ENCODE peak calls at places on chromosomes 4 and X, in seven cellular contexts. H, O, B, A, K, W and Y are unnamed samples. For H3K36me3, the result is how much of the 10 kb centered on the place peaks cover.

GRCh38 chr4:48429709-48430474 is 53.3 kb upstream of the SLC10A4 start:
- DNase-seq in O (no peak), K (no peak), H (no peak), W (no peak), B (no peak), A (no peak), Y (no peak)

GRCh38 chr4:134470544-134470943 is 269.0 kb upstream of the PABPC4L start:
- DNase-seq in K (peak), O (peak), W (no peak), A (peak), B (no peak), H (no peak), Y (no peak)

GRCh38 chr4:101114936-101115372 is 232.4 kb downstream of the PPP3CA start:
- DNase-seq in B (no peak), W (peak), A (no peak), K (no peak), O (no peak), H (no peak), Y (no peak)

GRCh38 chr4:90951037-90951436 is 823.8 kb downstream of the CCSER1 start:
- DNase-seq in H (no peak), W (peak), O (peak), B (no peak), A (no peak), K (peak), Y (no peak)

GRCh38 chr4:1751919-1752283 is 30.6 kb downstream of the TACC3 start:
- DNase-seq in H (no peak), K (no peak), B (no peak), O (no peak), W (no peak), A (no peak), Y (no peak)

GRCh38 chrX:48509619-48510018 is 827 bp downstream of the PORCN start:
- DNase-seq in B (no peak), A (no peak), K (no peak), H (no peak), O (no peak), W (no peak), Y (no peak)

GRCh38 chr4:158949094-158949493 is 153.8 kb upstream of the RAPGEF2 start:
- DNase-seq in H (no peak), W (peak), K (no peak), B (no peak), A (no peak), O (no peak), Y (no peak)

GRCh38 chrX:148567229-148567628 is 66.8 kb downstream of the AFF2 start:
- DNase-seq in H (no peak), B (no peak), W (no peak), K (no peak), A (no peak), O (no peak), Y (no peak)

GRCh38 chrX:119726900-119727555 is 31.4 kb upstream of the SOWAHD start:
- DNase-seq in H (no peak), B (no peak), K (no peak), O (no peak), W (peak), A (no peak), Y (no peak)

GRCh38 chr4:145878501-145879435 is 59.9 kb downstream of the ZNF827 start:
- DNase-seq in K (no peak), A (no peak), W (no peak), H (no peak), B (no peak), O (no peak), Y (no peak)

GRCh38 chr4:105613326-105613725 is 60.9 kb downstream of the ARHGEF38 start:
- DNase-seq in A (no peak), B (no peak), K (no peak), O (peak), H (no peak), W (peak), Y (no peak)

GRCh38 chr4:117324851-117325491 is 239.6 kb upstream of the TRAM1L1 start:
- DNase-seq in H (no peak), K (no peak), W (peak), B (no peak), A (no peak), O (no peak), Y (no peak)

GRCh38 chr4:136505020-136505419 is 1027.3 kb downstream of the PCDH18 start:
- DNase-seq in A (no peak), B (no peak), H (no peak), O (no peak), K (no peak), W (peak), Y (no peak)

GRCh38 chr4:148735432-148736155 is 293.4 kb upstream of the NR3C2 start:
- DNase-seq in W (peak), A (no peak), B (no peak), H (no peak), K (no peak), O (no peak), Y (no peak)

GRCh38 chr4:183987529-183987946 is 82.4 kb downstream of the STOX2 start:
- DNase-seq in O (peak), K (peak), A (peak), B (peak), H (no peak), W (peak), Y (peak)

GRCh38 chr4:8592366-8593267 is at the start of gene CPZ:
- DNase-seq in A (peak), B (no peak), W (no peak), H (no peak), O (no peak), K (no peak), Y (no peak)

GRCh38 chrX:104488811-104489210 is 77.2 kb upstream of the IL1RAPL2 start:
- DNase-seq in W (peak), A (no peak), B (no peak), H (no peak), O (no peak), K (no peak), Y (no peak)

GRCh38 chrX:150225756-150226155 is 137.4 kb upstream of the MAMLD1 start:
- DNase-seq in A (peak), H (no peak), O (no peak), W (no peak), K (no peak), B (no peak), Y (no peak)

GRCh38 chr4:37662861-37663390 is 23.2 kb downstream of the RELL1 start:
- DNase-seq in B (no peak), H (no peak), W (no peak), K (no peak), A (no peak), O (no peak), Y (no peak)

GRCh38 chr4:24582235-24582863 is 2.0 kb downstream of the DHX15 start:
- DNase-seq in B (no peak), A (peak), H (no peak), K (no peak), O (no peak), W (peak), Y (no peak)

GRCh38 chr4:24573582-24573981 is 10.8 kb downstream of the DHX15 start:
- DNase-seq in O (no peak), K (no peak), B (no peak), A (no peak), H (no peak), W (no peak), Y (no peak)

GRCh38 chr4:24574256-24574655 is 10.1 kb downstream of the DHX15 start:
- DNase-seq in A (no peak), W (no peak), B (no peak), O (no peak), K (no peak), H (no peak), Y (no peak)

GRCh38 chr4:24576276-24576675 is 8.1 kb downstream of the DHX15 start:
- DNase-seq in K (no peak), B (no peak), O (no peak), A (no peak), H (no peak), W (no peak), Y (no peak)

DNA sequence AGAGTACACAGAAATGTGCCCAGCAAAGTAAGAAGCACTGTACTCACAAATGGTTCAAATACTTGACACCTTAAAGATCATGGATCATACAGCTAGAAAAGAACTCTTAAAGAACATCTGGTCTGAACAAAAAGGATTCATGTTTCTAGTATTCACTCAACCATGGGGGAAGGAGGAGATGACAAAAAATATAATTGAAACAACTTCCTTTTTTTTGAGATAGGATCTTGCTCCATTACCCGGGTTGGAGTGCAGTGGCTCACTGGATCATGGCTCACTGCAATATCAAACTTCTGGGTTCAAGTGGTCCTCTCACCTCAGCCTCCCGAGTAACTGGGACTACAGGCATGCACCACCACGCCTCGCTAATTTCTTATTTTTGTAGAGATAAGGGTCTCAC is 6.0 kb downstream of the DHX15 start:
- DNase-seq in O (no peak), K (no peak), W (no peak), A (no peak), H (no peak), B (no peak), Y (no peak)
- H3K36me3 ChIP-seq in O (under half), K (under half), W (under half), A (under half), H (under half), B (under half), Y (under half)

GRCh38 chr4:94262163-94263016 is 54.7 kb downstream of the SMARCAD1 start:
- DNase-seq in H (no peak), A (no peak), O (no peak), K (no peak), W (peak), B (no peak), Y (no peak)

GRCh38 chr4:94271248-94271647 is 63.6 kb downstream of the SMARCAD1 start:
- DNase-seq in H (no peak), A (no peak), W (no peak), B (no peak), O (no peak), K (no peak), Y (no peak)

GRCh38 chr4:94267037-94267436 is 59.4 kb downstream of the SMARCAD1 start:
- DNase-seq in O (no peak), H (no peak), W (no peak), K (no peak), A (no peak), B (no peak), Y (no peak)
- H3K36me3 ChIP-seq in O (under half), H (under half), W (under half), K (under half), A (under half), B (under half), Y (under half)

DNA sequence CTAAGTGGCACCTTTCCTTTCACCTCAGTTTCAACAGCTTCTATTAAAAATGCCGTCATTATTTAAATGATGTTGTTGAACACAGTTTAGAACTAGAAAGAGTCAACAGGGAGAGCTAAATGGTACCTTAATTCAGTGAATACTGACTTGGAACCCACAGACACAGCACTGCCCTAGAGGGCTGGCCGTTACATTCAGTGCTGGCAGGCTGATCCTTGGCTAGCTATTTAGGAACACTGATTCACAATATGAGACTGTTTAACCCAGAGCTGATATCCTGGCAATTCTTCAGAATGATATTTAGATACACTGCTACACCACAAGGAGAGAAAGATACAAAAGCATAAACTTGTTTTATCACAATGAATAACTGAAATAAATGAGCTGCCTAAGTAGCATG is 12.7 kb upstream of the NAAA start:
- DNase-seq in O (no peak), B (no peak), A (no peak), H (no peak), W (no peak), K (no peak), Y (no peak)
- H3K36me3 ChIP-seq in O (under half), B (under half), A (under half), H (half or more), W (under half), K (under half), Y (half or more)

GRCh38 chr4:88730811-88731210 is 33.2 kb upstream of the NAP1L5 start:
- DNase-seq in W (no peak), K (no peak), B (no peak), H (no peak), A (no peak), O (no peak), Y (no peak)
- H3K36me3 ChIP-seq in W (under half), K (under half), B (under half), H (under half), A (under half), O (under half), Y (under half)

DNA sequence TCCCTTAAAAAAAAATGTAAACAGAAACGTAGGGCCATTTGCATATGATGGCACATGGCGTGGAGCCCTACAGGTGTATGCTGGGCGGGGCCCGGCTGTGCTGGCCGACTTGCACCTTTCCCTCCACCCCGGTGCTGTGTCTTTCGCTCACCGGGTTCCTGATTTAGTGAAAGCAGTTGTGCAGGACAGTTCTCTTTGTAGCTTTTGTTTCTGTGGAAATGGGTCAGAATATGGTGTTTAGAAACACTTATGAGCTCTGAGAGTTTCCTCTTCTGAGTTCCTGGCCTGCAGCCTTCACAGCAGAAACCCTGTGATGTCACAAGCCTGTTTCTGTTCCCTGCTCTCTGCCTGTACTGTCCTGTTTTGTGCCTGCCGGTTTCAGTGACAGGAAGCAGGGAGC is 22.5 kb upstream of the MSANTD1 start:
- DNase-seq in H (no peak), A (no peak), K (peak), B (no peak), O (peak), W (no peak), Y (no peak)
- H3K36me3 ChIP-seq in H (half or more), A (under half), K (under half), B (under half), O (under half), W (under half), Y (under half)

GRCh38 chr4:26322349-26322748 is 1.5 kb downstream of the RBPJ start:
- DNase-seq in W (no peak), A (no peak), H (no peak), O (no peak), K (no peak), B (no peak), Y (no peak)
- H3K36me3 ChIP-seq in W (under half), A (under half), H (under half), O (under half), K (under half), B (under half), Y (under half)